ENCODE peak calls at places on chromosome 9, in seven cellular contexts. One of them, this sample, is unnamed.
A peak's percentile ranks its signal among the peaks of the same experiment; 100 is the strongest.

GRCh38 chr9:8555767-8556500 is 756.4 kb upstream of the DMAC1 start:
- DNase-seq in HepG2: no peak
- DNase-seq in H1: no peak
- DNase-seq in K562: no peak
- DNase-seq in SK-N-SH: no peak
- DNase-seq in GM12878: no peak
- DNase-seq in HCT116: no peak
- DNase-seq in this sample: no peak

GRCh38 chr9:126301985-126302603 is 24.5 kb upstream of the MVB12B start:
- DNase-seq in GM12878: no peak
- DNase-seq in SK-N-SH: peak; percentile 77
- DNase-seq in K562: peak; percentile 44
- DNase-seq in HepG2: peak; percentile 69
- DNase-seq in HCT116: peak; percentile 65
- DNase-seq in H1: peak; percentile 57
- DNase-seq in this sample: peak; percentile 71

GRCh38 chr9:91894023-91894422 is 56.0 kb downstream of the ROR2 start:
- DNase-seq in GM12878: no peak
- DNase-seq in HepG2: no peak
- DNase-seq in H1: no peak
- DNase-seq in K562: no peak
- DNase-seq in SK-N-SH: no peak
- DNase-seq in HCT116: no peak
- DNase-seq in this sample: no peak

GRCh38 chr9:108953983-108954574 is 19.9 kb downstream of the ABITRAM start:
- DNase-seq in K562: peak; percentile 28
- DNase-seq in SK-N-SH: peak; percentile 40
- DNase-seq in HCT116: peak; percentile 37
- DNase-seq in H1: no peak
- DNase-seq in GM12878: no peak
- DNase-seq in HepG2: peak; percentile 61
- DNase-seq in this sample: peak; percentile 33

GRCh38 chr9:92619601-92620300 is 50.2 kb downstream of the IPPK start:
- DNase-seq in SK-N-SH: no peak
- DNase-seq in GM12878: no peak
- DNase-seq in HCT116: no peak
- DNase-seq in HepG2: no peak
- DNase-seq in K562: no peak
- DNase-seq in H1: no peak
- DNase-seq in this sample: no peak

GRCh38 chr9:99737649-99738048 is 84.0 kb upstream of the NR4A3 start:
- DNase-seq in K562: no peak
- DNase-seq in HepG2: no peak
- DNase-seq in SK-N-SH: no peak
- DNase-seq in GM12878: no peak
- DNase-seq in H1: no peak
- DNase-seq in HCT116: no peak
- DNase-seq in this sample: no peak

GRCh38 chr9:89775641-89776040 is 170.8 kb downstream of the GADD45G start:
- DNase-seq in GM12878: no peak
- DNase-seq in HepG2: no peak
- DNase-seq in K562: no peak
- DNase-seq in SK-N-SH: no peak
- DNase-seq in H1: no peak
- DNase-seq in HCT116: no peak
- DNase-seq in this sample: no peak

GRCh38 chr9:1051286-1052118 is 1.3 kb downstream of the DMRT2 start:
- DNase-seq in GM12878: no peak
- DNase-seq in HepG2: no peak
- DNase-seq in K562: no peak
- DNase-seq in SK-N-SH: no peak
- DNase-seq in H1: peak; percentile 83
- DNase-seq in HCT116: no peak
- DNase-seq in this sample: no peak

GRCh38 chr9:35905912-35906679 is at the start of gene HRCT1:
- DNase-seq in SK-N-SH: no peak
- DNase-seq in HCT116: peak; percentile 74
- DNase-seq in HepG2: peak; percentile 77
- DNase-seq in GM12878: no peak
- DNase-seq in K562: no peak
- DNase-seq in H1: no peak
- DNase-seq in this sample: peak; percentile 47

DNA sequence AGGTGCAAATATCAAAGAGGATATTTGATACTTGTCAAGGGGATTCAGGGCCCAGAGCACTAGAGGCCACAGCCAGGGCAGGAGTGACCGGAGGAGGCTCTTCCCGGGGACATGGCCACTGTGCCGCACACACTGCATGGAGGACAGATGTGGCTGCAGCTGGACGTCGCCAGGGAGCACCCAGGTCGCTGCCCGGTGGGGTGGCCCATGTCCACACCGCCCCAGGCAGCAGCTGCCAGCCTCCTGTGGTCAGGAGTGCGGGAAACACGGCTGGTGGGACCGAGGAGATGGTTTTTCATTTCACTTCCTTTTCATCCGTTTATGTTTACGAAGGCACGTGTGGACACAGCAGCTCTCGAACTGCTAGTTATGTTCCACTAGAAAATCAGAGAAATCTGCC is 15.1 kb downstream of the SEC16A start:
- DNase-seq in HCT116: no peak
- DNase-seq in SK-N-SH: no peak
- DNase-seq in K562: no peak
- DNase-seq in HepG2: no peak
- DNase-seq in H1: no peak
- DNase-seq in GM12878: no peak
- DNase-seq in this sample: no peak
- TF ChIP-seq JUND in HCT116: no peak
- TF ChIP-seq JUND in SK-N-SH: no peak
- TF ChIP-seq JUND in K562: no peak
- TF ChIP-seq JUND in HepG2: no peak
- TF ChIP-seq JUND in H1: no peak
- TF ChIP-seq JUND in GM12878: no peak
- TF ChIP-seq JUND in this sample: no peak

GRCh38 chr9:133522073-133522910 is 2.5 kb downstream of the MYMK start:
- DNase-seq in H1: no peak
- DNase-seq in K562: no peak
- DNase-seq in HepG2: no peak
- DNase-seq in GM12878: no peak
- DNase-seq in HCT116: no peak
- DNase-seq in SK-N-SH: peak; percentile 48
- DNase-seq in this sample: no peak

GRCh38 chr9:133519693-133520092 is 5.1 kb downstream of the MYMK start:
- DNase-seq in H1: no peak
- DNase-seq in K562: no peak
- DNase-seq in SK-N-SH: no peak
- DNase-seq in HepG2: no peak
- DNase-seq in GM12878: no peak
- DNase-seq in HCT116: no peak
- DNase-seq in this sample: no peak

GRCh38 chr9:133520121-133520835 is 4.5 kb downstream of the MYMK start:
- DNase-seq in HCT116: no peak
- DNase-seq in GM12878: no peak
- DNase-seq in SK-N-SH: no peak
- DNase-seq in K562: no peak
- DNase-seq in H1: no peak
- DNase-seq in HepG2: no peak
- DNase-seq in this sample: no peak

GRCh38 chr9:133523096-133523495 is 1.7 kb downstream of the MYMK start:
- DNase-seq in SK-N-SH: no peak
- DNase-seq in HCT116: no peak
- DNase-seq in GM12878: no peak
- DNase-seq in K562: no peak
- DNase-seq in HepG2: no peak
- DNase-seq in H1: no peak
- DNase-seq in this sample: peak; percentile 50

DNA sequence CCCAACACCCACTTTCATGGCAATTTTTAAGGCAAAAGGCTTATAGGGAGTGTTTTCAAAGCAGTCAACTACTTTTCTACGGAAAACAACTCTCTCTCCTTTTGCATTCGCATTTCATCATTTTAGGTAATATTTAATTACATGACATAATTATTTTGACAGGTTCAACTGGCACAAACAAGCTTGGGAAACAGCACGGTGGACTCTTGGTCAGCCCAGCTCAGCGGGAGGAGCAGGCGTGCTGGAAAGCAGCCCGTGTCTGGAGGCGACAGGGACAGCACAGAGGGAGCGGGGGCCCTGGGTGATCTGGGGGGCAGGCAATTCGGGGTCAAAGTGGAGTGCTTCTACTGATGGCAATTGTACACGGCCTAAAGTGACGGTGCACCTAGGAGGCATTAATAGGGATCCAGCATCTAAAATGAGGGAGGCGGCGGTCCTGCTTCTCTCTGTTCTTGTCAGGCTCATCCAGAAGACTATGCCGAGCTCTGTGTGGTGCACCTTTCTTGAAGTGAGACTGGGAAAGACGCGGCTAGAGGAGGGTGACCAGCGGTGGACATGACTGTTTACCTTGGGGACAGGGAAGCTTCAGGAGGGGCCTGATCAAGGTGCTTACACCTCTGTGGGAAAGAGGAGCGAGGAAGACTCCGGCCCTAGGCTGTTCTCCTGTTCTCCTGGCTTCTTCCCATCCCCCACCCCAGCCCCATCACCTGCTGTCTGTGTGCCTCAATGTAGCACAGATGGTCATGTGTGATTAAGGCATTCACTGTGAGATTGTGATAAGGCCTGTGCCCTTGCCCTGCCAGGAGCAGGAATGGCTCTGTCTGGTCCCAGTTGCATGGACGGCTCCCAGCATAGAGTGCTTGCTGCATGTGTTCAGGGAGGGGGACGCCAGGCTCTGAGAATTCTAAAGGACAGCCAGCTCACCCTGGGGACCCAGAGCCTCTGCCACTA is 3.4 kb downstream of the MYMK start:
- DNase-seq in K562: no peak
- DNase-seq in HCT116: no peak
- DNase-seq in GM12878: no peak
- DNase-seq in H1: no peak
- DNase-seq in SK-N-SH: no peak
- DNase-seq in HepG2: peak; percentile 49
- DNase-seq in this sample: no peak
- TF ChIP-seq JUND in K562: no peak
- TF ChIP-seq JUND in HCT116: no peak
- TF ChIP-seq JUND in GM12878: no peak
- TF ChIP-seq JUND in H1: no peak
- TF ChIP-seq JUND in SK-N-SH: no peak
- TF ChIP-seq JUND in HepG2: no peak
- TF ChIP-seq JUND in this sample: no peak

DNA sequence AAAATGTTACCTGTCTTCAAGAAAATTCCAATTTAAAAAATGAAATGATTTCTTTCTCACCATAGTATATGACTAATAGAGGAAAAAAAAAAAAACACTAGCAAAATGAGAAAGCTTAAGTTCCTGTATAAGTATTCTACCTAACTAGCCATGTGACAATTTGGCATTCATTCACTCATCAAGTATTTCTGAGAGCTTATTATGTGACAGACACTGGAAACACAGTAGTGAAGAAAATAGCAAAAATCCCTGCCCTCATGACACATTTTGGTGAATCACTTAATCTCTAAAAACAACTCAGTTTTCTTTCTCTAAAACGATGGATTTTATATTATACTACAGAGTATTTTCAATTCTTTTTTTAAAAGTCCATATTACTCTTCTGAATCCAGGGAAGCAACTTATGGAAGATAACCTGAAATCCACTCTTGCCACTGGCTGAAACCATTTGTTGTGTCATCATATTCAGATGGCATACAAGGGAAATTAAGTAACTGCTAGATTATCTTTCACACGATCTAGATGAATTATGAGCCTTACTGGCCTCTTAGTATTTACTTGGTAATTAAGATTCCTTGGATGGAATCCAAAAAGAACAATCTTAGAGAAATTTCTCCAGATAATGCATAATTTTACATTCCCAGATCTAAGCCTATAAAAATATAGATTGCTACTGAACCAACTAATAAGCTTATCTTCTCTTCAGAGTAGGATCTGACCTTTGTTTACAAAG is 5.5 kb downstream of the PTBP3 start:
- DNase-seq in K562: no peak
- DNase-seq in SK-N-SH: no peak
- DNase-seq in HCT116: no peak
- DNase-seq in HepG2: no peak
- DNase-seq in GM12878: no peak
- DNase-seq in H1: no peak
- DNase-seq in this sample: no peak
- TF ChIP-seq JUND in K562: no peak
- TF ChIP-seq JUND in SK-N-SH: no peak
- TF ChIP-seq JUND in HCT116: no peak
- TF ChIP-seq JUND in HepG2: no peak
- TF ChIP-seq JUND in GM12878: no peak
- TF ChIP-seq JUND in H1: no peak
- TF ChIP-seq JUND in this sample: no peak

GRCh38 chr9:131867611-131868192 is 127.8 kb upstream of the RAPGEF1 start:
- DNase-seq in SK-N-SH: no peak
- DNase-seq in HepG2: no peak
- DNase-seq in K562: no peak
- DNase-seq in GM12878: no peak
- DNase-seq in H1: no peak
- DNase-seq in HCT116: no peak
- DNase-seq in this sample: no peak

GRCh38 chr9:131868766-131869165 is 128.9 kb upstream of the RAPGEF1 start:
- DNase-seq in H1: no peak
- DNase-seq in HepG2: no peak
- DNase-seq in SK-N-SH: peak; percentile 88
- DNase-seq in HCT116: no peak
- DNase-seq in GM12878: no peak
- DNase-seq in K562: no peak
- DNase-seq in this sample: no peak

GRCh38 chr9:131862261-131862660 is 122.4 kb upstream of the RAPGEF1 start:
- DNase-seq in HepG2: no peak
- DNase-seq in H1: no peak
- DNase-seq in GM12878: no peak
- DNase-seq in HCT116: no peak
- DNase-seq in SK-N-SH: no peak
- DNase-seq in K562: no peak
- DNase-seq in this sample: no peak

GRCh38 chr9:131864531-131864930 is 124.7 kb upstream of the RAPGEF1 start:
- DNase-seq in K562: no peak
- DNase-seq in HCT116: no peak
- DNase-seq in HepG2: no peak
- DNase-seq in H1: no peak
- DNase-seq in SK-N-SH: no peak
- DNase-seq in GM12878: no peak
- DNase-seq in this sample: no peak

DNA sequence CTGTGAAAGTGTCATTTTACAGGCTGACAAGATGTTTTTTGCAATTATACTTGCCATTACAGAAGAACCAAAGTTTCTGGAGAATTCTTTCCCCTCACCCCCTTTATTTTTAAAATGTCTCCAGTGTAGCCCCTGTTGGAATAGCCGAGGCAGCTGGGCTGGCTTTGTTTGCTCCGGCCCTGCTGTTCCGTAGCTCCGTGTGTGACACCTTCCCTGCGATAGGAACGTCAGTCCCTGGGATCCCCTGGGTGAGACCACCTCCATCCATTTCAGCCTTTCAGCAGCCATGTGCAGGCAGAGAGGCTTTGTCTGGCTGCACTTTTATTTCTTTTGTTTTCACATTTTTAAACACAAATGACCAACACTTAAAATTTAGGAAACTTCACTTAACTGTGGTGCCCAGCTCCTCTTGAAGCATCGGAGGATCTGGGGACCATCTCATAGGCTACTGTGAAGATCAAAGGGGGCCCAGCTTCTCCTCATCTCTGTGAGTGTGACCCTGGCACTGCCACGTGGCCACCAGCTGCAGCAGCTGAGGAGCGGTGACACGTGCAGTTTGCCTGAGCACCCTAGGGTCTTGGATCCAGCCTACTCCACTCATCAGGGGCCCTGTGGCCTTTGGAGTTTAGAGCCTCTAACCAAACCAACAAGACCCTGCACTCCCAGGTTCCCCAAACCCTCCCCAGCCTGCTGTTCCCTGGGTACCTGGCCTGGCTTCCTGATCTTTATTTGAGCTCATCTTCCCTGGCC is 125.7 kb upstream of the RAPGEF1 start:
- DNase-seq in K562: no peak
- DNase-seq in GM12878: no peak
- DNase-seq in HCT116: no peak
- DNase-seq in H1: no peak
- DNase-seq in HepG2: no peak
- DNase-seq in SK-N-SH: no peak
- DNase-seq in this sample: no peak
- TF ChIP-seq JUND in K562: no peak
- TF ChIP-seq JUND in GM12878: no peak
- TF ChIP-seq JUND in HCT116: no peak
- TF ChIP-seq JUND in H1: no peak
- TF ChIP-seq JUND in HepG2: no peak
- TF ChIP-seq JUND in SK-N-SH: no peak
- TF ChIP-seq JUND in this sample: no peak